ENCODE peak calls at places on chromosomes 1 and 21, in nine cellular contexts. Y is astrocyte of the spinal cord, C is ovary, P is A549, G is GM20000, B is neural progenitor cell, E is IMR-90, H is GM10248, F is cardiac muscle cell. Z is an unnamed sample.

GRCh38 chr1:220970311-220970710 is 91.1 kb downstream of the HLX start:
- DNase-seq in Y (no peak), C (no peak), P (no peak), G (no peak), B (no peak), E (peak; percentile 18), H (no peak), F (peak; percentile 50), Z (no peak)

GRCh38 chr1:5713101-5713820 is 279.0 kb downstream of the NPHP4 start:
- DNase-seq in Y (no peak), C (no peak), P (no peak), G (no peak), B (no peak), E (no peak), H (no peak), F (no peak), Z (no peak)

GRCh38 chr21:34536820-34537219 is 24.8 kb upstream of the KCNE1 start:
- DNase-seq in Y (peak; percentile 29), C (no peak), P (no peak), G (no peak), B (no peak), E (peak; percentile 59), H (no peak), F (peak; percentile 48), Z (no peak)

GRCh38 chr1:168082008-168082876 is 54.5 kb downstream of the GPR161 start:
- DNase-seq in Y (peak; percentile 72), C (peak; percentile 76), P (peak; percentile 75), G (peak; percentile 81), B (peak; percentile 82), E (peak; percentile 79), H (peak; percentile 81), F (peak; percentile 86), Z (peak; percentile 63)

GRCh38 chr1:5983361-5984103 is 8.7 kb downstream of the NPHP4 start:
- DNase-seq in Y (peak; percentile 69), C (no peak), P (no peak), G (no peak), B (no peak), E (peak; percentile 94), H (no peak), F (peak; percentile 49), Z (no peak)

GRCh38 chr1:186094170-186094569 is 280.9 kb downstream of the TPR start:
- DNase-seq in Y (peak; percentile 23), C (no peak), P (no peak), G (no peak), B (no peak), E (peak; percentile 76), H (no peak), F (peak; percentile 51), Z (no peak)

GRCh38 chr1:156692958-156693857 is 12.2 kb downstream of the CRABP2 start:
- DNase-seq in Y (peak; percentile 22), C (no peak), P (no peak), G (no peak), B (peak; percentile 94), E (no peak), H (no peak), F (no peak), Z (peak; percentile 81)

GRCh38 chr1:237091691-237092090 is 49.7 kb downstream of the RYR2 start:
- DNase-seq in Y (no peak), C (no peak), P (no peak), G (no peak), B (no peak), E (no peak), H (no peak), F (no peak), Z (no peak)

GRCh38 chr21:45699251-45699942 is 55.9 kb downstream of the PCBP3 start:
- DNase-seq in Y (no peak), C (no peak), P (no peak), G (no peak), B (no peak), E (no peak), H (no peak), F (no peak), Z (no peak)

GRCh38 chr1:219537182-219537581 is 75.7 kb downstream of the ZC3H11B start:
- DNase-seq in Y (no peak), C (no peak), P (no peak), G (no peak), B (no peak), E (no peak), H (no peak), F (no peak), Z (no peak)

GRCh38 chr1:33655496-33655895 is 183.1 kb downstream of the ZSCAN20 start:
- DNase-seq in Y (no peak), C (no peak), P (no peak), G (no peak), B (no peak), E (no peak), H (no peak), F (no peak), Z (no peak)

GRCh38 chr1:119380983-119381662 is 12.5 kb downstream of the HAO2 start:
- DNase-seq in Y (no peak), C (no peak), P (no peak), G (no peak), B (no peak), E (no peak), H (no peak), F (no peak), Z (no peak)

GRCh38 chr1:22527555-22528296 is 35.6 kb upstream of the EPHA8 start:
- DNase-seq in Y (no peak), C (no peak), P (no peak), G (no peak), B (peak; percentile 64), E (no peak), H (no peak), F (peak; percentile 22), Z (no peak)

GRCh38 chr1:180241716-180242544 is 11.9 kb downstream of the LHX4 start:
- DNase-seq in Y (peak; percentile 15), C (no peak), P (no peak), G (no peak), B (no peak), E (peak; percentile 31), H (no peak), F (peak; percentile 30), Z (no peak)

GRCh38 chr1:154595621-154596020 is 12.4 kb downstream of the ADAR start:
- DNase-seq in Y (peak; percentile 39), C (no peak), P (no peak), G (no peak), B (no peak), E (peak; percentile 87), H (no peak), F (no peak), Z (no peak)

GRCh38 chr1:170063109-170063826 is 11.2 kb downstream of the KIFAP3 start:
- DNase-seq in Y (no peak), C (no peak), P (peak; percentile 25), G (no peak), B (no peak), E (peak; percentile 26), H (no peak), F (no peak), Z (no peak)

GRCh38 chr1:219505886-219506285 is 107.0 kb downstream of the ZC3H11B start:
- DNase-seq in Y (peak; percentile 74), C (no peak), P (no peak), G (no peak), B (no peak), E (no peak), H (no peak), F (no peak), Z (no peak)

GRCh38 chr1:228077565-228078330 is 4.8 kb upstream of the ARF1 start:
- DNase-seq in Y (no peak), C (peak; percentile 13), P (no peak), G (no peak), B (no peak), E (no peak), H (no peak), F (no peak), Z (no peak)

DNA sequence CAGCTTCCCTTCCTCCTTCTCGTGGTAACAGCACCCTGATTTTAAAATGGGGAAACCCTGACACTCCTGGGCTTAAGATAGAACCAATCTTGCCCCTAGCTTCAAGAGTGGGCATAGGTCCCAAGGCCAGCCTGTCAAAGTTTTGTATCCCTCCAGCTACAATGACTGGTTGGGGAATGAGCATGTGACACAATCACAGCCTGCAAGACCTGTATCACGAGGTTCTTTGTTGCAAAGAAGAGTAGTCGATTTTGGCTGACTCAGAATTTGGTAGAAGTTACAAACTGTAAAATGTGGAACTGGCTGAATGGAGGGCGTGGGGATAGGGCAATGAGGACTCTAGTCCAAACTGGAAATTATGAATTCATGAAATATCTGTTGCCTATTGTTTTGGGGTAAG is 18.7 kb downstream of the CTSK start:
- DNase-seq in Y (no peak), C (peak; percentile 23), P (no peak), G (no peak), B (no peak), E (no peak), H (no peak), F (no peak), Z (no peak)
- TF ChIP-seq CTCF in Y (no peak), C (no peak), P (no peak), G (no peak), B (no peak), E (no peak), H (no peak), F (no peak), Z (no peak)

DNA sequence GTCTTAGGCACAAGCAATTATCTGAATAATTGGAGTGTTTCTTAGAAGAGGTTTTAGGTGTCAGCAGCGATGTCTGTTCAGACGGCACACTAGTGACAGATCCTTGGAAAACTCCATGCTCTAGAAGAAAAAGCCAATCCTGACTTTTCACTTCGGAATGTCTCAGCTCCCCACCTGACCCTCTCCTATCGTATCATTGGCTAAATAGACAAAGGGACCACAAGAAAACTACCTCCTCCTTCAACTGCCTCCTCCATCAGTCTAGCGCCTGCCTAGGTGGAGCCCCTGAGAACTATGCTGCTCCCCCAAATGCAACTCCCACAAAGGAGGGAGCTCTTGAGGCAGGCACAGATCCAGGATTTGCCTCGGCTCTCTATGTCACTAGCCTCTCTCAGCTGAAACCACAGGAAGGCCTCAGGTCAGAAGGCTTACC is 148.4 kb downstream of the TOMM20 start:
- DNase-seq in Y (no peak), C (no peak), P (no peak), G (no peak), B (no peak), E (no peak), H (no peak), F (peak; percentile 81), Z (no peak)
- TF ChIP-seq CTCF in Y (no peak), C (no peak), P (no peak), G (no peak), B (no peak), E (no peak), H (no peak), F (peak; percentile 6), Z (no peak)

GRCh38 chr1:1788646-1789431 is 10.6 kb upstream of the NADK start:
- DNase-seq in Y (peak; percentile 27), C (no peak), P (peak; percentile 53), G (no peak), B (peak; percentile 41), E (peak; percentile 42), H (no peak), F (peak; percentile 56), Z (no peak)
- TF ChIP-seq CTCF in Y (peak; percentile 41), C (no peak), P (no peak), G (peak; percentile 28), B (peak; percentile 50), E (peak; percentile 27), H (peak; percentile 52), F (peak; percentile 44), Z (peak; percentile 44)

DNA sequence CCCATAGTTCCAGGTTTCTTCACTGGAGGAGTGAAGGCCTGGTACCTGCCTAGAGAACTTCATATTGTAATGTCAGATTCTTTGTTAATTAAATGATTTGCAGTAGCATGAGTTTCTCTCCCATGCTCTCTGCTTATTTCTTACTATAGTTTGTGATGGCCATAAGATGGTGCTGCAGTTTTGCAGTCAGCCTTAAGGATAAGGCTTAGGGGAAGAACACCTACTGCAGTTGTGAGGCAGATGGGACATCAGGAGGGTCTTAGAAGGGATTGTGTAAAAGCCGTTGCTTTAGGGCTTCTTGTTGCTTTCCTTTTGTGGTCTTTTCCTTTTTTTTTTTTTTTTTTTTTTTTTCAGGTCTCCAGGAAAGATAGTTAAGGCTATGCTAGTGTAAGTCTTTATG is 61.8 kb downstream of the MACF1 start:
- DNase-seq in Y (no peak), C (no peak), P (peak; percentile 15), G (no peak), B (peak; percentile 50), E (no peak), H (no peak), F (peak; percentile 32), Z (no peak)
- TF ChIP-seq CTCF in Y (peak; percentile 12), C (no peak), P (peak; percentile 17), G (peak; percentile 18), B (peak; percentile 25), E (peak; percentile 7), H (peak; percentile 45), F (peak; percentile 14), Z (no peak)

Z was measured in progenitor cell of endocrine pancreas.